ENCODE peak calls at places on chromosomes 1 and 21, in six cellular contexts. D is bronchial epithelial cell, G is heart left ventricle, U is cardiac fibroblast, Z is GM10248, S is nephron progenitor cell. E is an unnamed sample.
A peak's percentile ranks its signal among the peaks of the same experiment; 100 is the strongest.

GRCh38 chr1:42385283-42385682 is 4.7 kb downstream of the RIMKLA start:
- DNase-seq in D (peak; percentile 10), G (no peak), U (peak; percentile 20), Z (no peak), S (no peak), E (no peak)

GRCh38 chr1:66489972-66490601 is 43.9 kb upstream of the SGIP1 start:
- DNase-seq in D (no peak), G (no peak), U (no peak), Z (no peak), S (no peak), E (no peak)

GRCh38 chr1:96971849-96972602 is 250.4 kb downstream of the PTBP2 start:
- DNase-seq in D (no peak), G (no peak), U (peak; percentile 37), Z (no peak), S (no peak), E (no peak)

GRCh38 chr1:11053758-11054137 is 6.1 kb downstream of the SRM start:
- DNase-seq in D (no peak), G (no peak), U (peak; percentile 29), Z (no peak), S (peak; percentile 83), E (no peak)

GRCh38 chr1:24961961-24962861 is 32.1 kb upstream of the RUNX3 start:
- DNase-seq in D (no peak), G (peak; percentile 7), U (no peak), Z (no peak), S (peak; percentile 35), E (peak; percentile 62)

GRCh38 chr21:45947716-45948255 is 33.8 kb upstream of the COL6A1 start:
- DNase-seq in D (no peak), G (peak; percentile 18), U (no peak), Z (no peak), S (no peak), E (no peak)

GRCh38 chr1:22883406-22883805 is 89.3 kb downstream of the LACTBL1 start:
- DNase-seq in D (no peak), G (no peak), U (no peak), Z (no peak), S (no peak), E (no peak)

GRCh38 chr1:232766224-232766890 is 38.9 kb upstream of the MAP10 start:
- DNase-seq in D (no peak), G (no peak), U (no peak), Z (no peak), S (no peak), E (no peak)

GRCh38 chr1:11740258-11741192 is 4.6 kb downstream of the AGTRAP start:
- DNase-seq in D (no peak), G (no peak), U (no peak), Z (no peak), S (no peak), E (no peak)

GRCh38 chr1:217136895-217137205 is 413.6 kb upstream of the ESRRG start:
- DNase-seq in D (no peak), G (no peak), U (no peak), Z (peak; percentile 8), S (no peak), E (no peak)

GRCh38 chr1:224433041-224433670 is 1.4 kb downstream of the WDR26 start:
- DNase-seq in D (peak; percentile 12), G (no peak), U (peak; percentile 27), Z (no peak), S (peak; percentile 50), E (peak; percentile 34)

GRCh38 chr1:205698921-205699320 is 18.6 kb upstream of the SLC45A3 start:
- DNase-seq in D (no peak), G (no peak), U (no peak), Z (no peak), S (no peak), E (no peak)

GRCh38 chr1:35851175-35851869 is 31.7 kb upstream of the AGO1 start:
- DNase-seq in D (no peak), G (no peak), U (peak; percentile 81), Z (no peak), S (no peak), E (no peak)

GRCh38 chr1:215257280-215257679 is 174.7 kb downstream of the KCNK2 start:
- DNase-seq in D (no peak), G (no peak), U (peak; percentile 11), Z (no peak), S (no peak), E (no peak)

GRCh38 chr1:30707412-30708360 is 15.7 kb downstream of the MATN1 start:
- DNase-seq in D (peak; percentile 31), G (peak; percentile 77), U (peak; percentile 66), Z (peak; percentile 81), S (peak; percentile 88), E (peak; percentile 94)

GRCh38 chr1:234827181-234827580 is 217.2 kb upstream of the IRF2BP2 start:
- DNase-seq in D (no peak), G (no peak), U (no peak), Z (no peak), S (no peak), E (no peak)

GRCh38 chr1:48182441-48182840 is 40.1 kb upstream of the SLC5A9 start:
- DNase-seq in D (peak; percentile 17), G (no peak), U (no peak), Z (no peak), S (peak; percentile 20), E (peak; percentile 50)

GRCh38 chr1:206032356-206033140 is 8.9 kb upstream of the CTSE start:
- DNase-seq in D (no peak), G (no peak), U (peak; percentile 3), Z (no peak), S (no peak), E (peak; percentile 38)

GRCh38 chr1:66542811-66543767 is 9.1 kb downstream of the SGIP1 start:
- DNase-seq in D (no peak), G (peak; percentile 88), U (peak; percentile 48), Z (no peak), S (no peak), E (no peak)

GRCh38 chr1:200625381-200625824 is 4.9 kb upstream of the KIF14 start:
- DNase-seq in D (peak; percentile 88), G (no peak), U (peak; percentile 18), Z (peak; percentile 51), S (no peak), E (no peak)

GRCh38 chr1:41387667-41388091 is 26.4 kb downstream of the FOXO6 start:
- DNase-seq in D (peak; percentile 13), G (peak; percentile 92), U (peak; percentile 87), Z (no peak), S (peak; percentile 74), E (peak; percentile 86)

GRCh38 chr1:56065729-56066128 is 513.6 kb downstream of the PLPP3 start:
- DNase-seq in D (no peak), G (no peak), U (peak; percentile 34), Z (no peak), S (no peak), E (no peak)

GRCh38 chr1:5645929-5646328 is 346.3 kb downstream of the NPHP4 start:
- DNase-seq in D (no peak), G (no peak), U (no peak), Z (no peak), S (no peak), E (no peak)

GRCh38 chr1:4659247-4659646 is 4.8 kb downstream of the AJAP1 start:
- DNase-seq in D (no peak), G (no peak), U (no peak), Z (no peak), S (no peak), E (peak; percentile 38)

DNA sequence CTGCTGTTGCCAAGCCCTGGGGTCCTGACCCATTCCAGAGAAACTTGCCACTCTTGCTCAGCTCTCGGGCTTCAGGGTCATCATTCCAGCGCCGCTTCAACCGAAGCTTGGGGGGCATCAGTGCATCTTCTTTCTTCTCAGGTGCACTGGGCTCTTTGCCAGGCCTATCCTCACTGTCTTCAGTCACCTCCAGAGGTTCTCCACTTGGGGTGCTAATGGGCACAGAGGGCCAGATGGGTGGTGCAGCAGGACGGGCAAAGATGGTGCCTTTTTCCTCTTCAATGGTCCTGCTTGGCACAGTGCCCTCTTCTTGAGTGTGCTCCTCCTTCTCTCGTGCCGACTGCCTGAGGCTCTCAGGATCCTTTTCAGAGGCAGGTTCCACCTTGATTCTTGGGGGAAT is 13.3 kb downstream of the ETV3 start:
- DNase-seq in D (no peak), G (no peak), U (no peak), Z (no peak), S (no peak), E (no peak)
- TF ChIP-seq CTCF in D (peak; percentile 32), G (no peak), U (no peak), Z (no peak), S (no peak), E (peak; percentile 53)

GRCh38 chr1:194104247-194104844 is 917.9 kb upstream of the B3GALT2 start:
- DNase-seq in D (no peak), G (no peak), U (no peak), Z (no peak), S (peak; percentile 8), E (peak; percentile 15)

GRCh38 chr1:194103516-194104246 is 917.3 kb upstream of the B3GALT2 start:
- DNase-seq in D (no peak), G (no peak), U (no peak), Z (no peak), S (no peak), E (peak; percentile 6)

GRCh38 chr1:194105381-194105780 is 919.0 kb upstream of the B3GALT2 start:
- DNase-seq in D (no peak), G (no peak), U (no peak), Z (no peak), S (no peak), E (no peak)

GRCh38 chr1:194102607-194103006 is 916.2 kb upstream of the B3GALT2 start:
- DNase-seq in D (no peak), G (no peak), U (peak; percentile 6), Z (no peak), S (no peak), E (peak; percentile 20)
- TF ChIP-seq CTCF in D (no peak), G (no peak), U (peak; percentile 1), Z (no peak), S (no peak), E (peak; percentile 54)

DNA sequence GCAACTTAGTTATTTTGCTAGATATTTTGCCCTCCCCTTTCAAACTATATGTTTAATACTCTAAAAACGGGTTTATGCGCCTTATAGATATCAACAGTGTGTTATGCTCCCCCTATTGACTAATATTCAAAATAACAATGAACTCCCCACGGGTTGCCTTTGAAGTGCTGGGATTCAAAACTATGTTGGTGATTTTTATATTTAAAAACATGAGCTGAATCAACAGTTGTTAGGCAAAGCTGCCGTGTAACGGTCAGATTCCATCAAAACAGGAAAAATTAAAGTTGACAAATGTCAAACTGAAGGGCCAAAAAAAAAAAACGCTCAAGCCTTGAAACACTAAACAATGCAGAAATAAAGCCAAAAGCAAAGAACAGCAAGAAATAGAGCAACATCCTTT is 2.5 kb downstream of the TGFBR3 start:
- DNase-seq in D (peak; percentile 47), G (no peak), U (peak; percentile 66), Z (peak; percentile 48), S (no peak), E (no peak)
- TF ChIP-seq CTCF in D (peak; percentile 39), G (peak; percentile 67), U (peak; percentile 36), Z (peak; percentile 45), S (no peak), E (no peak)

GRCh38 chr1:186139706-186140105 is 235.3 kb downstream of the TPR start:
- DNase-seq in D (no peak), G (no peak), U (peak; percentile 78), Z (no peak), S (no peak), E (no peak)

GRCh38 chr1:186144505-186144904 is 230.5 kb downstream of the TPR start:
- DNase-seq in D (no peak), G (no peak), U (peak; percentile 28), Z (no peak), S (no peak), E (no peak)

GRCh38 chr1:186142159-186142558 is 232.9 kb downstream of the TPR start:
- DNase-seq in D (no peak), G (no peak), U (no peak), Z (no peak), S (no peak), E (no peak)

GRCh38 chr1:186143521-186143920 is 231.5 kb downstream of the TPR start:
- DNase-seq in D (no peak), G (no peak), U (peak; percentile 34), Z (no peak), S (no peak), E (no peak)

GRCh38 chr1:186142916-186143315 is 232.1 kb downstream of the TPR start:
- DNase-seq in D (no peak), G (no peak), U (no peak), Z (no peak), S (no peak), E (no peak)
- TF ChIP-seq CTCF in D (no peak), G (no peak), U (no peak), Z (no peak), S (no peak), E (no peak)